ENCODE peak calls at places on chromosomes 13 and 19, in eight cellular contexts. S, Q, K, H, Y, X, G and Z are unnamed samples.

GRCh38 chr13:57748096-57748495 is 116.6 kb downstream of the PCDH17 start:
- DNase-seq in Q (no peak), H (no peak), X (peak; percentile 64), S (no peak), Y (peak; percentile 28), G (no peak), K (no peak), Z (no peak)

GRCh38 chr19:33348301-33349010 is 25.1 kb upstream of the CEBPG start:
- DNase-seq in G (no peak), H (peak; percentile 6), K (no peak), S (peak; percentile 24), Y (peak; percentile 3), X (peak; percentile 23), Q (no peak), Z (no peak)

GRCh38 chr13:43153436-43154082 is 130.2 kb downstream of the DNAJC15 start:
- DNase-seq in H (peak; percentile 48), K (no peak), G (no peak), Q (no peak), X (peak; percentile 95), S (peak; percentile 90), Y (peak; percentile 70), Z (peak; percentile 35)

GRCh38 chr13:31045621-31046081 is 113.2 kb downstream of the TEX26 start:
- DNase-seq in Q (no peak), Y (peak; percentile 96), G (no peak), H (peak; percentile 89), K (peak; percentile 83), S (peak; percentile 97), X (peak; percentile 96), Z (peak; percentile 89)

GRCh38 chr19:10110076-10110971 is 1.2 kb upstream of the P2RY11 start:
- DNase-seq in S (no peak), H (no peak), K (peak; percentile 10), X (no peak), Q (no peak), G (no peak), Y (no peak), Z (no peak)

GRCh38 chr19:3453840-3454239 is 26.5 kb downstream of the SMIM24 start:
- DNase-seq in H (no peak), X (no peak), Y (no peak), G (no peak), K (no peak), Q (no peak), S (no peak), Z (no peak)

GRCh38 chr19:17527326-17527725 is 15.9 kb downstream of the PGLS start:
- DNase-seq in K (no peak), Q (no peak), H (no peak), Y (no peak), X (no peak), G (no peak), S (no peak), Z (no peak)

GRCh38 chr13:31747966-31748365 is 8.6 kb downstream of the RXFP2 start:
- DNase-seq in X (no peak), K (no peak), S (no peak), Y (no peak), Q (no peak), G (no peak), H (peak; percentile 67), Z (no peak)

GRCh38 chr13:95644611-95645052 is at the start of gene DZIP1:
- DNase-seq in Y (peak; percentile 88), K (peak; percentile 65), S (peak; percentile 89), X (peak; percentile 88), H (peak; percentile 81), G (peak; percentile 82), Q (peak; percentile 90), Z (no peak)

GRCh38 chr19:4581381-4582111 is 22.1 kb upstream of the SEMA6B start:
- DNase-seq in G (no peak), K (no peak), X (peak; percentile 31), Y (peak; percentile 45), H (no peak), S (no peak), Q (peak; percentile 80), Z (no peak)

GRCh38 chr13:113586661-113587479 is 2.3 kb downstream of the TFDP1 start:
- DNase-seq in K (peak; percentile 6), S (no peak), X (no peak), Y (no peak), Q (no peak), G (no peak), H (no peak), Z (no peak)
- H3K4me3 ChIP-seq in K (no peak overlapping the region), S (no peak overlapping the region), X (no peak overlapping the region), Y (no peak overlapping the region), Q (no peak overlapping the region), G (no peak overlapping the region), H (no peak overlapping the region), Z (no peak overlapping the region)

GRCh38 chr13:113903361-113903760 is 39.5 kb upstream of the GAS6 start:
- DNase-seq in Q (no peak), H (peak; percentile 95), X (peak; percentile 83), S (no peak), Y (no peak), G (peak; percentile 28), K (no peak), Z (no peak)

GRCh38 chr13:113905018-113905417 is 41.1 kb upstream of the GAS6 start:
- DNase-seq in H (no peak), Q (no peak), X (no peak), Y (no peak), G (peak; percentile 24), K (no peak), S (no peak), Z (no peak)

GRCh38 chr13:113902956-113903355 is 39.1 kb upstream of the GAS6 start:
- DNase-seq in Y (no peak), H (no peak), Q (no peak), K (no peak), S (no peak), X (no peak), G (peak; percentile 36), Z (no peak)

GRCh38 chr13:113903912-113904311 is 40.0 kb upstream of the GAS6 start:
- DNase-seq in X (no peak), G (peak; percentile 20), Y (no peak), S (no peak), H (no peak), K (no peak), Q (no peak), Z (no peak)

DNA sequence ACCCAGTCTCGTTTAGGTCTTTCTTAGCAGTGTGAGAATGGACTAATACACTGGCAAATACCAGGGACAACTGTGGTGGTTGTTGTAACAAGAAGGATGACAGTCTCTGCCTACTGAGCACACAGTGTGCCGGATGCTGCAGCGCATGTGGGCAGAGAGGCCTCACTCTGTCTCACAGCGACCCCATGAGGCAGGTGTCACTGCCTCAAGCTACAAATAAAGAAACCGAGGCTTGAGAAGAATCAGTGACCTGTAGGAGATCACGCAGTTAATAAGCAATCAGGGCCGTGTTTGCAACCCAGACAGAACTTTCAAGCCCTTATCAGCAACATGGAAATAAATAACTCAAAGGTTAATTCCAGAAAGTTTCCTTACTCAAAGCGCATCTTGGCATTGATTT is 40.5 kb upstream of the GAS6 start:
- DNase-seq in K (peak; percentile 42), X (no peak), Q (peak; percentile 59), S (peak; percentile 48), G (peak; percentile 54), Y (peak; percentile 49), H (peak; percentile 57), Z (no peak)
- TF ChIP-seq CTCF in K (peak; percentile 46), X (peak; percentile 47), Q (peak; percentile 51), S (peak; percentile 77), G (peak; percentile 24), Y (peak; percentile 56), H (peak; percentile 62), Z (peak; percentile 81)

GRCh38 chr19:56562766-56563165 is 4.5 kb upstream of the ZNF470 start:
- DNase-seq in Y (no peak), X (no peak), G (no peak), S (no peak), K (no peak), H (no peak), Q (no peak), Z (no peak)

GRCh38 chr19:56566904-56567273 is 379 bp upstream of the ZNF470 start:
- DNase-seq in Y (no peak), Q (no peak), S (peak; percentile 34), K (peak; percentile 47), X (no peak), G (peak; percentile 73), H (no peak), Z (peak; percentile 4)

DNA sequence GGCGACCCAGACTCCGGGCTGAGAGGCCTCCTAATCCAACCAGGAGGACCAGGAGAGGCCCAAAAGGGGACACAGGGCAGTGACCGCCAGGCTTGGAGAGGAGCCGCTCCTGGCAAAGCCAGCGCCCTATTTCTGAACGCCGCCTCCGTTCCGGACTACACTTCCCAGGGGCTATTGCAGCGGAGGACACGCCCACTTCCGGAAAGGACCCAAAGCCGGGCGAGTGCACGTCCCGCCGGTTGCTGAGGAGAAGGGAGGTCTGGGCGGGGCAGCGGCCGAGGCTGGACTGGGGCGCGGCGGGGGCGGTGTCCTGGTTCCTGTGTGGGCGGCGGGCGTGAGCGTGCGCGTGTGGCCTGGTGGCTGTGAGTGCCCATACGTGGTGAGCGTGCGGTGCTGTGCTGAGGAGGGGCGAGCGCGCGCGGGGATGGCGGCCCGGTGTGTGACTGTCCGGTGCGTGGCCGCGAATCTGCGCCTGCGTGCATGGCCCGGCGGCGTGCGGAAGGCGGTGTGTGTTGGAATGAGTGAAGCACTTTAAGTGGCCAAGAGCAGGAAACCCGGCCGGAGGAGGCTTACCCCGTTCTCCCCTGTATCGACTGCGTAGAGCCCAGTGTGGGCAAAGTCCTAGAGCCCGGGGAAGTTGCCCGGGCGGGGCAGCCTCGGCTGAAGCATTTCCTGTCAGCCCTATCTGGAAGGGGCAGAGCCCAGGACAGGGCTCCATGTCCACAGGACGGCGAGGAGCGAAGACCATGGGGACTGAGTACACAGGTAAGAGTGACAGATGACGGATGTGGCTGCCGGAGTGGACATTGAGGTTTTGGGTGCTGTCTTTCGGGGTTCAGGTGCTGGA is at the start of gene ZNF470:
- DNase-seq in Q (peak; percentile 95), K (peak; percentile 97), G (peak; percentile 93), Y (peak; percentile 93), X (peak; percentile 91), S (peak; percentile 93), H (peak; percentile 88), Z (peak; percentile 40)
- H3K4me3 ChIP-seq in Q (peak within 1 kb of the TSS; percentile 59), K (peak within 1 kb of the TSS; percentile 78), G (peak within 1 kb of the TSS; percentile 96), Y (peak within 1 kb of the TSS; percentile 82), X (peak within 1 kb of the TSS; percentile 98), S (peak within 1 kb of the TSS; percentile 98), H (peak within 1 kb of the TSS; percentile 94), Z (peak within 1 kb of the TSS; percentile 88)

DNA sequence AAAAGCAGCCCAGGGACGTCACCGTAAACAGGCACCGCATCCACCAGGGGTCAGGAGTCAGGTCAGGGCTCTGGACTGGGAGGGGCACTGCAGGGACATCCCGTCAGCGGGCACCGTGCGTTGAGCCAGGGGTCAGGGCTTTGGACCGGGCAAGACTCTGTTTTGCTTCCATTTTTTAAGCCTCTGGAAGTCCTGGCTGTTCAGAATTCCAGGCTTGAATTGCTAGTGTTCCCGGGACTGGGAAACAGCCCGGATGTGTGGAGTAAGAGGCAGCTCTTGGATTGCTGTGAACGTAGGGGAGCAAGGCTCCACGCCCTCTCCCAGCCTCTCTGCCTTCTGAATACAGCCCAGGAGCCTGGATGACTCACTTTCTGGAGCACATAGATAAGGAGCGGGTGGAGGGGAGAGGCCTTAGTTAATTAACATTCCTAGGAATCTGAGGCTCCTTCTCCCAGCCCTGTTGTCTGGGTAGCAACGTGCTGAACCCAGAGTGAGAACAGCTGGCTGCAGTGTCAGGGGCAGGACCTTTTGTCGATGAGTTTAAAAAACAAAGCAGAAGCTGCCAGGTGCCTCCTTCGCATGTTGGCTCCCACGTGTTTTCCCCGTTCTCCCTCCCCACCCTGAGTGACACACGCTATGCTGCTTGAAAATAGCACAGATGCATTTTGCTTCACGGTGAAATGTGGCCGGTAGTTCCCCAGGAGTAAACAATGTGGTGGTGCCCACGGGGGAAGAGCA is 21.9 kb downstream of the ATP11A start:
- DNase-seq in Y (peak; percentile 97), Q (peak; percentile 87), X (peak; percentile 98), S (peak; percentile 87), K (peak; percentile 78), G (no peak), H (peak; percentile 98), Z (peak; percentile 95)
- TF ChIP-seq CTCF in Y (peak; percentile 20), Q (peak; percentile 25), X (no peak), S (no peak), K (no peak), G (no peak), H (peak; percentile 49), Z (peak; percentile 54)

GRCh38 chr13:73913043-73913740 is 221.0 kb downstream of the KLF12 start:
- DNase-seq in Q (no peak), K (no peak), S (peak; percentile 69), H (peak; percentile 66), X (peak; percentile 79), Y (peak; percentile 46), G (no peak), Z (no peak)
- H3K4me3 ChIP-seq in Q (no peak overlapping the region), K (no peak overlapping the region), S (no peak overlapping the region), H (peak overlapping the region; percentile 26), X (no peak overlapping the region), Y (peak overlapping the region; percentile 7), G (no peak overlapping the region), Z (no peak overlapping the region)